ENCODE peak calls at places on chromosomes 1 and 21, in nine cellular contexts. G, F, H, R, U, V, P, S and K are unnamed samples.

GRCh38 chr1:6509603-6510291 is 18.3 kb upstream of the PLEKHG5 start:
- DNase-seq in G (no peak), F (no peak), H (no peak), R (no peak), U (no peak), V (no peak), P (no peak), S (no peak), K (no peak)

GRCh38 chr1:56864430-56864829 is 9.8 kb downstream of the C8A start:
- DNase-seq in G (no peak), F (no peak), H (peak), R (no peak), U (no peak), V (peak), P (no peak), S (no peak), K (no peak)

GRCh38 chr1:52739699-52740467 is 13.6 kb downstream of the ZYG11B start:
- DNase-seq in G (no peak), F (no peak), H (no peak), R (no peak), U (no peak), V (no peak), P (no peak), S (no peak), K (no peak)

GRCh38 chr1:246319111-246319510 is 188.0 kb downstream of the SMYD3 start:
- DNase-seq in G (no peak), F (no peak), H (no peak), R (no peak), U (no peak), V (no peak), P (no peak), S (no peak), K (no peak)

GRCh38 chr21:34852438-34852837 is 183.6 kb downstream of the CLIC6 start:
- DNase-seq in G (no peak), F (no peak), H (peak), R (no peak), U (no peak), V (no peak), P (no peak), S (peak), K (no peak)

GRCh38 chr1:247209306-247209900 is 37.6 kb upstream of the ZNF124 start:
- DNase-seq in G (no peak), F (no peak), H (peak), R (no peak), U (no peak), V (peak), P (no peak), S (peak), K (no peak)

GRCh38 chr1:154325583-154326545 is 539 bp downstream of the ATP8B2 start:
- DNase-seq in G (peak), F (peak), H (peak), R (peak), U (peak), V (peak), P (peak), S (peak), K (no peak)

GRCh38 chr1:172946814-172947507 is 103.8 kb downstream of the TNFSF18 start:
- DNase-seq in G (no peak), F (no peak), H (peak), R (no peak), U (no peak), V (peak), P (no peak), S (peak), K (no peak)

GRCh38 chr1:203091761-203092330 is 6.0 kb upstream of the MYOG start:
- DNase-seq in G (no peak), F (no peak), H (no peak), R (no peak), U (no peak), V (no peak), P (no peak), S (no peak), K (no peak)

GRCh38 chr1:194252189-194252588 is 1065.8 kb upstream of the B3GALT2 start:
- DNase-seq in G (no peak), F (no peak), H (peak), R (no peak), U (no peak), V (no peak), P (no peak), S (peak), K (no peak)

GRCh38 chr1:232952514-232953175 is 2.2 kb downstream of the NTPCR start:
- DNase-seq in G (no peak), F (peak), H (peak), R (peak), U (peak), V (peak), P (peak), S (peak), K (no peak)